ENCODE peak calls at places on chromosomes 12 and 14, in six cellular contexts. G is heart right ventricle, R is NCI-H146, X is GM12892, Y is NCI-H1092, E is omental fat pad. B is an unnamed sample.

GRCh38 chr12:4441355-4442330 is 4.0 kb downstream of the FGF6 start:
- DNase-seq in E (no peak), X (no peak), G (no peak), Y (peak; percentile 67), R (peak; percentile 91), B (peak; percentile 83)

GRCh38 chr14:74864193-74864592 is 11.8 kb downstream of the PROX2 start:
- DNase-seq in Y (no peak), R (no peak), X (no peak), G (no peak), E (no peak), B (no peak)

GRCh38 chr12:69671597-69671996 is 27.5 kb downstream of the BEST3 start:
- DNase-seq in Y (no peak), R (no peak), G (no peak), X (no peak), E (no peak), B (peak; percentile 29)

GRCh38 chr12:105939181-105939721 is 199.5 kb downstream of the NUAK1 start:
- DNase-seq in Y (no peak), E (no peak), X (no peak), G (no peak), R (no peak), B (no peak)

GRCh38 chr12:56591961-56592360 is 38.2 kb downstream of the BAZ2A start:
- DNase-seq in G (no peak), Y (no peak), R (no peak), X (no peak), E (no peak), B (no peak)

GRCh38 chr12:78725951-78726550 is 138.5 kb upstream of the SYT1 start:
- DNase-seq in G (no peak), X (no peak), E (no peak), R (peak; percentile 92), Y (peak; percentile 3), B (peak; percentile 56)

GRCh38 chr14:92680781-92681650 is 67.4 kb downstream of the LGMN start:
- DNase-seq in R (peak; percentile 31), G (peak; percentile 64), Y (peak; percentile 9), X (peak; percentile 72), E (no peak), B (peak; percentile 52)

GRCh38 chr14:56413721-56414120 is 165.9 kb upstream of the TMEM260 start:
- DNase-seq in X (no peak), Y (no peak), E (no peak), R (no peak), G (no peak), B (no peak)

GRCh38 chr14:72443991-72444431 is 449.9 kb downstream of the DPF3 start:
- DNase-seq in X (no peak), R (no peak), Y (no peak), E (no peak), G (no peak), B (no peak)

GRCh38 chr12:54598966-54599365 is 10.5 kb upstream of the PPP1R1A start:
- DNase-seq in G (no peak), R (no peak), X (no peak), Y (no peak), E (no peak), B (no peak)

GRCh38 chr14:102055181-102055901 is 31.5 kb downstream of the HSP90AA1 start:
- DNase-seq in Y (no peak), R (no peak), X (no peak), G (no peak), E (no peak), B (no peak)

GRCh38 chr12:127416796-127417195 is 850.2 kb upstream of the TMEM132C start:
- DNase-seq in R (no peak), Y (no peak), G (no peak), X (no peak), E (no peak), B (no peak)

GRCh38 chr14:33774866-33775519 is 175.9 kb downstream of the EGLN3 start:
- DNase-seq in Y (no peak), G (no peak), X (no peak), E (no peak), R (no peak), B (no peak)

GRCh38 chr14:33943081-33943480 is 7.8 kb downstream of the EGLN3 start:
- DNase-seq in Y (peak; percentile 97), X (no peak), R (peak; percentile 2), E (no peak), G (no peak), B (peak; percentile 97)

GRCh38 chr12:91493308-91493707 is 310.7 kb upstream of the DCN start:
- DNase-seq in Y (no peak), E (no peak), R (no peak), X (no peak), G (no peak), B (no peak)

GRCh38 chr12:103905730-103906349 is 24.4 kb upstream of the HSP90B1 start:
- DNase-seq in G (no peak), E (no peak), Y (no peak), X (no peak), R (no peak), B (no peak)

GRCh38 chr14:48723841-48724495 is 862.2 kb downstream of the RPS29 start:
- DNase-seq in Y (no peak), G (no peak), R (no peak), E (no peak), X (no peak), B (no peak)

GRCh38 chr14:71720978-71721624 is 211.1 kb upstream of the RGS6 start:
- DNase-seq in X (no peak), R (peak; percentile 64), Y (peak; percentile 52), G (peak; percentile 52), E (no peak), B (peak; percentile 12)

B was measured in NCI-H345.